ENCODE peak calls at places on chromosome 12, in seven cellular contexts. O is fibroblast of pulmonary artery, Z is epithelial cell of proximal tubule, V is endothelial cell, Y is cardiac muscle cell, X is astrocyte of the cerebellum, K is cardiac fibroblast. Q is an unnamed sample.

GRCh38 chr12:50751921-50752721 is 11.8 kb upstream of the ATF1 start:
- DNase-seq in O (no peak), Z (no peak), V (no peak), Y (peak), X (no peak), K (peak), Q (peak)

GRCh38 chr12:108840605-108841328 is 16.6 kb downstream of the SSH1 start:
- DNase-seq in O (no peak), Z (no peak), V (no peak), Y (no peak), X (no peak), K (no peak), Q (no peak)

GRCh38 chr12:14768823-14769405 is 34.4 kb downstream of the WBP11 start:
- DNase-seq in O (peak), Z (peak), V (peak), Y (no peak), X (no peak), K (peak), Q (no peak)

GRCh38 chr12:11895421-11896064 is 175.2 kb upstream of the BCL2L14 start:
- DNase-seq in O (no peak), Z (no peak), V (no peak), Y (no peak), X (no peak), K (no peak), Q (no peak)

GRCh38 chr12:116314477-116314876 is 37.0 kb upstream of the MED13L start:
- DNase-seq in O (no peak), Z (no peak), V (no peak), Y (no peak), X (no peak), K (no peak), Q (no peak)

GRCh38 chr12:98646165-98646764 is 1.2 kb downstream of the APAF1 start:
- DNase-seq in O (peak), Z (no peak), V (no peak), Y (peak), X (no peak), K (peak), Q (no peak)

GRCh38 chr12:51442324-51442723 is 17.7 kb downstream of the SLC4A8 start:
- DNase-seq in O (peak), Z (no peak), V (no peak), Y (no peak), X (no peak), K (peak), Q (no peak)

GRCh38 chr12:6632026-6632978 is 3.5 kb downstream of the LPAR5 start:
- DNase-seq in O (no peak), Z (no peak), V (no peak), Y (no peak), X (no peak), K (no peak), Q (peak)

GRCh38 chr12:58242803-58243628 is 301.6 kb downstream of the ATP23 start:
- DNase-seq in O (no peak), Z (no peak), V (no peak), Y (no peak), X (no peak), K (peak), Q (no peak)

GRCh38 chr12:121812921-121813896 is 9.4 kb downstream of the SETD1B start:
- DNase-seq in O (peak), Z (no peak), V (no peak), Y (no peak), X (no peak), K (peak), Q (no peak)

GRCh38 chr12:68391905-68392304 is 59.7 kb upstream of the MDM1 start:
- DNase-seq in O (no peak), Z (no peak), V (no peak), Y (no peak), X (no peak), K (no peak), Q (no peak)

GRCh38 chr12:75556306-75556899 is 45.0 kb upstream of the KRR1 start:
- DNase-seq in O (peak), Z (no peak), V (no peak), Y (no peak), X (no peak), K (no peak), Q (no peak)

GRCh38 chr12:47722926-47723631 is 2.2 kb downstream of the ENDOU start:
- DNase-seq in O (no peak), Z (no peak), V (no peak), Y (peak), X (no peak), K (no peak), Q (no peak)

GRCh38 chr12:57173089-57173488 is 25.7 kb upstream of the LRP1-AS start:
- DNase-seq in O (peak), Z (no peak), V (peak), Y (peak), X (no peak), K (no peak), Q (peak)

GRCh38 chr12:15520083-15520482 is 197.8 kb downstream of the PTPRO start:
- DNase-seq in O (no peak), Z (no peak), V (no peak), Y (no peak), X (no peak), K (no peak), Q (no peak)

GRCh38 chr12:63037721-63038120 is 102.8 kb upstream of the PPM1H start:
- DNase-seq in O (no peak), Z (no peak), V (no peak), Y (no peak), X (no peak), K (no peak), Q (no peak)

GRCh38 chr12:124842073-124842749 is 21.5 kb downstream of the SCARB1 start:
- DNase-seq in O (no peak), Z (no peak), V (no peak), Y (no peak), X (no peak), K (no peak), Q (no peak)

GRCh38 chr12:107651867-107652449 is 33.6 kb upstream of the PWP1 start:
- DNase-seq in O (no peak), Z (no peak), V (no peak), Y (no peak), X (no peak), K (no peak), Q (no peak)

GRCh38 chr12:112606611-112607366 is 184.8 kb upstream of the RPH3A start:
- DNase-seq in O (no peak), Z (no peak), V (no peak), Y (no peak), X (no peak), K (no peak), Q (no peak)

GRCh38 chr12:24595652-24596235 is 353.2 kb downstream of the BCAT1 start:
- DNase-seq in O (peak), Z (no peak), V (peak), Y (peak), X (no peak), K (peak), Q (no peak)

GRCh38 chr12:105574056-105574715 is 243.7 kb downstream of the C12orf75 start:
- DNase-seq in O (peak), Z (no peak), V (no peak), Y (peak), X (no peak), K (no peak), Q (no peak)

GRCh38 chr12:89760783-89761182 is 52.1 kb upstream of the ATP2B1 start:
- DNase-seq in O (no peak), Z (no peak), V (no peak), Y (no peak), X (no peak), K (no peak), Q (no peak)

GRCh38 chr12:65522956-65523857 is 244.7 kb downstream of the MSRB3 start:
- DNase-seq in O (peak), Z (no peak), V (no peak), Y (no peak), X (no peak), K (peak), Q (no peak)

GRCh38 chr12:46267618-46268348 is 1.1 kb downstream of the SLC38A1 start:
- DNase-seq in O (peak), Z (no peak), V (peak), Y (peak), X (no peak), K (peak), Q (no peak)

GRCh38 chr12:127810026-127810425 is 456.9 kb upstream of the TMEM132C start:
- DNase-seq in O (peak), Z (no peak), V (no peak), Y (no peak), X (peak), K (peak), Q (no peak)

GRCh38 chr12:75657866-75658265 is 146.5 kb upstream of the KRR1 start:
- DNase-seq in O (no peak), Z (no peak), V (no peak), Y (no peak), X (no peak), K (no peak), Q (no peak)

GRCh38 chr12:124433147-124433874 is 134.1 kb downstream of the NCOR2 start:
- DNase-seq in O (no peak), Z (no peak), V (no peak), Y (no peak), X (no peak), K (no peak), Q (no peak)

GRCh38 chr12:76586764-76587395 is 27.3 kb upstream of the OSBPL8 start:
- DNase-seq in O (peak), Z (no peak), V (peak), Y (peak), X (peak), K (peak), Q (peak)

GRCh38 chr12:45725631-45726593 is 3.6 kb upstream of the ARID2 start:
- DNase-seq in O (peak), Z (no peak), V (peak), Y (peak), X (no peak), K (peak), Q (peak)

GRCh38 chr12:107320929-107321618 is 227.7 kb upstream of the CRY1 start:
- DNase-seq in O (peak), Z (no peak), V (peak), Y (peak), X (peak), K (peak), Q (no peak)

GRCh38 chr12:13243516-13244070 is 47.1 kb downstream of the EMP1 start:
- DNase-seq in O (peak), Z (no peak), V (no peak), Y (no peak), X (peak), K (peak), Q (no peak)

DNA sequence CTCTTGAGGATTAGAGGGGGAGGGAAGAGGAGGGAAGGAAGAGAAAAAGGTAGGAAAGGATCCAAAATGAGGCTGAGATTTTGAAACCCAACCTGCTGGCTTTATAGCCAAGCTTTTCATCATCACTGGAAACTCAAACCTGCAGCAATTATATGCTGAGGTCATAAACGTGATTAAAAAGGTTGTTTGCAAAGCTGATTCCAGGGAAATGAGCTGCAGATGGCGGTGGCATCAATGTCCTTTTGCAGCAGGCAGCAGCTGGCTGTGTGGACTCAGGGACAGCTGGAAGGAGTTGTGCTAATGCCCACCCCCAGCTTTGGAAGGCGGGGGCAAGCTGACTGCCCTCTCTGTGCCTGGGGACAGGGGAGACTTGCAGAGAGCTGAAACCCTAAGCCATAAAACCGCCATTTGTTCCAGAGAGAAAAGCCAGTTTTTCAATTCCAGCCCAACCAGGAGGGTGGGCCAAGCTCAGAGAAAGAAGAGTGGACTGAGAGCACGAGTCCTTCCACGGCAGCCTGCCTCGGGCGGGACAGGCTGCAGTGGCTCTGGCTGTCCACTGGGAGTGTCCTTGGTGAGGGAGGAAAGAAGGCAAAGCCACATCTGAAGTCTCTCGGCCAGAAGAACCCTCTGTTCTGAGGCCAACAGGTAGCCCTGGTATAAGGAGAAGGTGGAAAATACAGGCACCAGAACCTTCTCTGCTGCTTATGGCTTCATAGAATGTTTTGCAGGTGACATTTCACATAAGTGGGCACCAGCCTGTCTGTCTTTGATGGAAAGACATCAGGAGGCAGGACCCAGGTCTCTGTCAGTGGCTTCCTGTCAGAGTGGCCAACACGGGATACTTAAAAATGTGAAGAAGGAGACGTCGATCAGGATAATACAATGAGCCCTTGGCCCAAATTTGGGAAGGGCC is 90.7 kb downstream of the SINHCAF start:
- DNase-seq in O (peak), Z (no peak), V (peak), Y (peak), X (no peak), K (peak), Q (no peak)
- TF ChIP-seq CTCF in O (peak), Z (peak), V (peak), Y (peak), X (peak), K (peak), Q (no peak)

GRCh38 chr12:53496752-53497032 is 2.6 kb downstream of the MAP3K12 start:
- DNase-seq in O (no peak), Z (no peak), V (no peak), Y (no peak), X (no peak), K (no peak), Q (no peak)

GRCh38 chr12:53492188-53492587 is 7.1 kb downstream of the MAP3K12 start:
- DNase-seq in O (no peak), Z (no peak), V (no peak), Y (peak), X (no peak), K (no peak), Q (no peak)

GRCh38 chr12:53495903-53496751 is 3.1 kb downstream of the MAP3K12 start:
- DNase-seq in O (peak), Z (no peak), V (no peak), Y (peak), X (no peak), K (peak), Q (no peak)

GRCh38 chr12:53492830-53493609 is 6.2 kb downstream of the MAP3K12 start:
- DNase-seq in O (peak), Z (no peak), V (peak), Y (peak), X (peak), K (peak), Q (peak)

GRCh38 chr12:53493610-53494391 is 5.5 kb downstream of the MAP3K12 start:
- DNase-seq in O (no peak), Z (no peak), V (no peak), Y (peak), X (no peak), K (no peak), Q (no peak)
- TF ChIP-seq CTCF in O (no peak), Z (no peak), V (no peak), Y (no peak), X (no peak), K (no peak), Q (no peak)

GRCh38 chr12:83827193-83827592 is 1085.4 kb downstream of the SLC6A15 start:
- DNase-seq in O (no peak), Z (no peak), V (no peak), Y (no peak), X (no peak), K (no peak), Q (no peak)
- TF ChIP-seq CTCF in O (no peak), Z (no peak), V (no peak), Y (no peak), X (no peak), K (no peak), Q (no peak)

DNA sequence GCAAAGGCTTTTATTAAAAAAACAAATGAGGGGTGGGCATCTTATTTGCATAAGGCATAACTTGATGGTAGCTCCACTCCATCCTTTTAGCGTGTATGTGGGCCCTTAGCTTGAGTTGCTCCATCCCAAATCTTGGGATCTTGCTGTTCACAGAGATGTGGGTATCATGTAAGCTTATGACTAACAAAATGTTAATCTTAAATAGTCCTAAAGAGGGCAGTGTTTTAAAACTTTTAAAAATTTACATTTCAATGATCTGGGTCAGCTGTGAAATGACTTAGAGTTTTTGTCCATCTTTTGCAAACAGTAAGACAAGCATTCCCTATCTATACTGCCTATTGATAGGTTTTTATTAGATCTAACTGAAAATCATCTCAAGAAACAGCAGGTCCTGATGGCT is 86.0 kb downstream of the SLCO1A2 start:
- DNase-seq in O (peak), Z (no peak), V (no peak), Y (peak), X (peak), K (peak), Q (no peak)
- TF ChIP-seq CTCF in O (no peak), Z (no peak), V (no peak), Y (no peak), X (no peak), K (peak), Q (no peak)

GRCh38 chr12:111268738-111269572 is 99.9 kb downstream of the PHETA1 start:
- DNase-seq in O (no peak), Z (no peak), V (peak), Y (no peak), X (no peak), K (peak), Q (peak)
- TF ChIP-seq CTCF in O (peak), Z (peak), V (peak), Y (peak), X (peak), K (peak), Q (no peak)

DNA sequence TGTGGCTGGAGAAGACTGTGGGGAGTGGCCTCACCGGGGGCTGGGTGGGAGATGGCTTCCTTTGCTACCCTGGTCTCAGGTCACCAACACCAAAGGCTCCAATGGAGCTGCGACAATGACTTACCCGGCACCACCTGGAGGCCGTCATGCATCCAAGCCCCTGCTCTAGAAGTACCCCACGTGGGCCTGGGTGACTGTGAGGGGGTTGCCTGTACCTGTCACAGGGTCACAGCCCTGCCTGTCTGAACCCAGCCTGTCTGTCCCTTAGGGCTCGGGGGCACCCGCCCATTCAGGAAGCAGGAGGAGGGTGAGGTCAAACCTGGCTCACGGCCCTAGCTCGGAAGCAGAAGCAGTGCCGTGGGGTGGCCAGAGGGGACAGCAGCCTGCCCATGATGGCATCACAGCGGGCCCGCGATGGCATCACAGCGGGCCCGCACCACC is 18.9 kb downstream of the ABCB9 start:
- DNase-seq in O (no peak), Z (no peak), V (no peak), Y (no peak), X (no peak), K (peak), Q (no peak)
- TF ChIP-seq CTCF in O (no peak), Z (no peak), V (no peak), Y (no peak), X (peak), K (no peak), Q (no peak)

DNA sequence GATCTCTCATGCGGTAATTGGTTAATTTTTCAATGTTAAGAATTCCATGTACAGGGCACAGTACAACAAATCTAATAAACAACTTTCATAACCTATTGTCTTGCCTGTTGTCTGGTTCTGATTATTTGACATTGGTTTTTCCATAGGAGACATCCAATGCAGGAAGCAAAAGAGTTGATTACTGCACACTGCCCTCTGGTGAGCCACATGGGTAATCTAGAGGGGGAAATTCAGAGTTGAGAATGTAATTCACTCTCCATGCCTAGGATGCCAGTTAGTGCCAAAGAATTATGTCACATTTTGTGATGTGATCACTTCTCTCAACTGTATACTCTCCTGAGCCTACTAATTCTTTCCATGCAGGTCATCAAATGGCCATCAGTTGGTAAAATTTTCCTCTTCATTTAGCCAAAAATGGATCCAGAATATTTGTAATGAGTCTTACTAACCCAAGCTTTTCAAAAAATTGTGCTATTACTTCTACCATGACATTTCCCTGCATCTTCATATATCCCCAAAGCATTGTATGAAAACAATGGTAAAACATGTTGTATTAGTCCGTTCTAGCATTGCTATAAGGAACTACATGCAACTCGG is 17.7 kb upstream of the CCDC91 start:
- DNase-seq in O (peak), Z (no peak), V (peak), Y (peak), X (peak), K (peak), Q (no peak)
- TF ChIP-seq CTCF in O (peak), Z (peak), V (no peak), Y (peak), X (peak), K (peak), Q (peak)

DNA sequence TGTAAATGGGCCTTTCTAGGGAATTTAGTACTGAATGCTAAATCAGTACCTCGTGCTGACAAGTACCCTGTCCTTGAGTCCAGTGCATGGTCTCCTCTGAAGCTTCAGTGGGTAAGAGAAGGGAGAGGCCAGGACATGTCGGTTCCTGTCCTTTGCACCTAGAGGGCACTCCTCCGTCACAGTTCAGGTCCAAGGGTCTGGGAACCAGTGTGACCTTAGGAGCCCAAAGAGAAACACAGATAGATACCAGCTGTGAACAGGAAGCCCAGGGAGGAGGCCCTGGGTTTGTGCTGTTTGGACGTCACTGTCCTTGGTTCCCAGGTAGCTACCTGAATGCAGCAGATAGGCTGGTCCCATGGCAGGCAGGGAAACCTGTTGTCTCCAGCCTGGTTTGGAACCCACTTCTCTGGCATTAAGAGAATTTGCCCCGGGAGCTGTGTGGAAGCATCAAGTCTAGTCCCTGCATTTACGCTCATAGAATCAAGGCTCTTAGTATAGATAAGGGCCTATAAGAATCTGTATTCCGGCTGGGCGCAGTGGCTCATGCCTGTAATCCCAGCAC is 3.9 kb upstream of the FGF23 start:
- DNase-seq in O (no peak), Z (no peak), V (peak), Y (peak), X (no peak), K (no peak), Q (no peak)
- TF ChIP-seq CTCF in O (no peak), Z (peak), V (no peak), Y (no peak), X (no peak), K (no peak), Q (peak)

GRCh38 chr12:71216725-71217579 is 59.2 kb upstream of the TSPAN8 start:
- DNase-seq in O (peak), Z (no peak), V (peak), Y (peak), X (no peak), K (peak), Q (no peak)
- TF ChIP-seq CTCF in O (peak), Z (peak), V (peak), Y (peak), X (no peak), K (peak), Q (peak)

Q was measured in GM20000.